ENCODE peak calls at places on chromosome 19, in five cellular contexts. F is H9, H is H1, Y is neuronal stem cell, L is trophoblast cell. M is an unnamed sample. For H3K4me1, the result is how much of the 10 kb centered on the place peaks cover.

GRCh38 chr19:58229255-58229639 is 533 bp downstream of the ZNF544 start:
- DNase-seq in F (peak), H (no peak), Y (no peak), L (no peak), M (peak)

GRCh38 chr19:49579947-49580263 is 451 bp downstream of the NOSIP start:
- DNase-seq in F (no peak), H (no peak), Y (no peak), L (no peak), M (no peak)

GRCh38 chr19:18672606-18673337 is 10.7 kb upstream of the CRTC1 start:
- DNase-seq in F (peak), H (no peak), Y (no peak), L (no peak), M (peak)

GRCh38 chr19:18112989-18113478 is 15.5 kb downstream of the MAST3 start:
- DNase-seq in F (peak), H (no peak), Y (peak), L (peak), M (peak)

GRCh38 chr19:53424968-53425597 is 6.7 kb upstream of the ZNF761 start:
- DNase-seq in F (peak), H (peak), Y (peak), L (peak), M (peak)

GRCh38 chr19:33683881-33684549 is 62.3 kb downstream of the CHST8 start:
- DNase-seq in F (peak), H (peak), Y (peak), L (peak), M (no peak)

GRCh38 chr19:21439372-21439771 is 42.4 kb downstream of the ZNF493 start:
- DNase-seq in F (no peak), H (no peak), Y (no peak), L (peak), M (no peak)

GRCh38 chr19:18687740-18688465 is 4.4 kb downstream of the CRTC1 start:
- DNase-seq in F (no peak), H (no peak), Y (no peak), L (no peak), M (no peak)

GRCh38 chr19:34179066-34179465 is 6.8 kb downstream of the LSM14A start:
- DNase-seq in F (no peak), H (no peak), Y (no peak), L (no peak), M (no peak)

GRCh38 chr19:46069841-46070341 is 29.1 kb upstream of the IGFL4 start:
- DNase-seq in F (no peak), H (no peak), Y (no peak), L (peak), M (peak)

GRCh38 chr19:23917856-23918255 is 3.2 kb downstream of the ZNF726 start:
- DNase-seq in F (no peak), H (no peak), Y (no peak), L (peak), M (no peak)

GRCh38 chr19:8626823-8627222 is 3.6 kb upstream of the NFILZ start:
- DNase-seq in F (no peak), H (no peak), Y (no peak), L (no peak), M (no peak)

GRCh38 chr19:46639356-46640061 is 3.5 kb upstream of the GNG8 start:
- DNase-seq in F (no peak), H (no peak), Y (no peak), L (no peak), M (peak)

GRCh38 chr19:7450243-7451223 is 38.3 kb downstream of the PEX11G start:
- DNase-seq in F (peak), H (no peak), Y (peak), L (no peak), M (peak)

GRCh38 chr19:13028027-13028426 is 32.8 kb downstream of the NFIX start:
- DNase-seq in F (no peak), H (no peak), Y (no peak), L (no peak), M (no peak)

GRCh38 chr19:29287061-29287460 is 74.1 kb upstream of the UQCRFS1 start:
- DNase-seq in F (no peak), H (no peak), Y (no peak), L (no peak), M (no peak)

GRCh38 chr19:54435551-54436016 is 13.4 kb upstream of the LENG8 start:
- DNase-seq in F (no peak), H (no peak), Y (no peak), L (no peak), M (no peak)

GRCh38 chr19:34217952-34218817 is 36.2 kb upstream of the GARRE1 start:
- DNase-seq in F (no peak), H (no peak), Y (no peak), L (no peak), M (peak)

GRCh38 chr19:46925548-46925950 is 64.8 kb downstream of the ARHGAP35 start:
- DNase-seq in F (no peak), H (no peak), Y (no peak), L (no peak), M (no peak)

GRCh38 chr19:18634612-18635290 is 2.1 kb upstream of the KLHL26 start:
- DNase-seq in F (no peak), H (no peak), Y (no peak), L (no peak), M (no peak)

GRCh38 chr19:36246006-36246391 is 31.1 kb downstream of the ZNF146 start:
- DNase-seq in F (no peak), H (no peak), Y (no peak), L (peak), M (no peak)

GRCh38 chr19:56403261-56403660 is 871 bp upstream of the ZNF583 start:
- DNase-seq in F (no peak), H (no peak), Y (no peak), L (no peak), M (no peak)

GRCh38 chr19:12899891-12900518 is 9.0 kb downstream of the GCDH start:
- DNase-seq in F (no peak), H (no peak), Y (no peak), L (no peak), M (no peak)

GRCh38 chr19:45500918-45501729 is 2.9 kb downstream of the PPM1N start:
- DNase-seq in F (no peak), H (no peak), Y (no peak), L (peak), M (no peak)

GRCh38 chr19:39038098-39038497 is 5.7 kb upstream of the FBXO27 start:
- DNase-seq in F (peak), H (no peak), Y (peak), L (peak), M (peak)

GRCh38 chr19:39212377-39212742 is 8.3 kb upstream of the SYCN start:
- DNase-seq in F (peak), H (no peak), Y (no peak), L (peak), M (peak)

GRCh38 chr19:46924874-46925547 is 64.2 kb downstream of the ARHGAP35 start:
- DNase-seq in F (no peak), H (no peak), Y (no peak), L (no peak), M (no peak)

GRCh38 chr19:46722004-46722380 is 5.1 kb upstream of the PRKD2 start:
- DNase-seq in F (no peak), H (no peak), Y (no peak), L (no peak), M (no peak)

GRCh38 chr19:32138416-32138815 is 207.0 kb upstream of the ZNF507 start:
- DNase-seq in F (no peak), H (no peak), Y (no peak), L (no peak), M (no peak)

GRCh38 chr19:1237754-1238372 is at the start of gene CBARP:
- DNase-seq in F (no peak), H (no peak), Y (no peak), L (no peak), M (no peak)

GRCh38 chr19:47637550-47637949 is 28.6 kb downstream of the BICRA start:
- DNase-seq in F (no peak), H (no peak), Y (no peak), L (peak), M (peak)

GRCh38 chr19:11324079-11324661 is 15.3 kb downstream of the RAB3D start:
- DNase-seq in F (no peak), H (no peak), Y (no peak), L (peak), M (peak)

GRCh38 chr19:18417250-18418033 is 1.8 kb upstream of the SSBP4 start:
- DNase-seq in F (peak), H (no peak), Y (peak), L (peak), M (peak)

GRCh38 chr19:15015946-15016542 is 33.2 kb upstream of the CASP14 start:
- DNase-seq in F (peak), H (no peak), Y (peak), L (peak), M (no peak)

GRCh38 chr19:28746486-28746885 is 466.5 kb downstream of the UQCRFS1 start:
- DNase-seq in F (no peak), H (no peak), Y (no peak), L (no peak), M (no peak)

GRCh38 chr19:44588753-44589112 is 24.6 kb upstream of the IGSF23 start:
- DNase-seq in F (no peak), H (no peak), Y (no peak), L (no peak), M (no peak)

GRCh38 chr19:7729831-7730285 is 2.1 kb downstream of the CLEC4G start:
- DNase-seq in F (peak), H (no peak), Y (no peak), L (no peak), M (no peak)

GRCh38 chr19:869245-870177 is 10.0 kb downstream of the CFD start:
- DNase-seq in F (no peak), H (no peak), Y (no peak), L (peak), M (peak)

GRCh38 chr19:16544468-16545231 is 2.4 kb upstream of the CHERP start:
- DNase-seq in F (no peak), H (no peak), Y (no peak), L (no peak), M (no peak)

GRCh38 chr19:16541526-16542044 is 652 bp downstream of the CHERP start:
- DNase-seq in F (no peak), H (no peak), Y (no peak), L (no peak), M (no peak)

GRCh38 chr19:16540948-16541347 is 1.3 kb downstream of the CHERP start:
- DNase-seq in F (no peak), H (no peak), Y (no peak), L (no peak), M (no peak)

GRCh38 chr19:16542045-16542893 is at the start of gene CHERP:
- DNase-seq in F (peak), H (peak), Y (peak), L (peak), M (peak)

GRCh38 chr19:16542894-16543498 is 759 bp upstream of the CHERP start:
- DNase-seq in F (no peak), H (no peak), Y (peak), L (no peak), M (peak)
- H3K18ac ChIP-seq in F (peak), H (peak), Y (peak), L (peak), M (peak)

GRCh38 chr19:2639999-2640398 is 62.5 kb downstream of the GNG7 start:
- DNase-seq in F (no peak), H (no peak), Y (no peak), L (no peak), M (no peak)

GRCh38 chr19:2640563-2641331 is 61.7 kb downstream of the GNG7 start:
- DNase-seq in F (no peak), H (no peak), Y (no peak), L (no peak), M (no peak)

GRCh38 chr19:2636897-2637683 is 65.4 kb downstream of the GNG7 start:
- DNase-seq in F (peak), H (no peak), Y (peak), L (peak), M (peak)

GRCh38 chr19:2636142-2636896 is 66.2 kb downstream of the GNG7 start:
- DNase-seq in F (no peak), H (no peak), Y (no peak), L (no peak), M (no peak)

DNA sequence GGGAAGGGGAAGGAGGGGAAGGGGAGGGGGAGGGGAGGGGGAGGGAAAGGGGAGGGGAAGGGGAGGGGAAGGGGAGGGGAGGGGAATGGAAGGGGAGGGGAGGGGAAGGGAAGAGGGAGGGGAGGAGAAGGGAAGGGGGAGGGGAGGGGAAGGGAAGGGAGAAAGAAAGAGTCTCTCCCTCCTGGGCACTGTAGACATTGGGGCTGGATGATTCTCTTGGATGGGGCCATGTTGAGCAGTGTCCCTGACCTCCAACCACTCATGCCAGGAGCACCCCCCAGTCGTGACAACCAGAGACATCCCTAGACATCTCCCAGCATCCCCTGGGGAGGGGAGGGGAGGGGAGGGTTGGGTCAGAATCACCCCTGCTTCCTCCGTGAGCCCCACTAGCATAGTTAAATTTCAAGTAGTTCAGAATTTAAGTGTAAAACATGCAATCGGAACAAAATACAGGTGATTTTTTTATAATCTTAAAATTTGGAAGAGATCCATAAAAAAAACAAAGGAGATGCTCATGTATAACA is 64.0 kb downstream of the GNG7 start:
- DNase-seq in F (no peak), H (no peak), Y (no peak), L (no peak), M (no peak)
- H3K4me1 ChIP-seq in F (under half), H (under half), Y (under half), L (under half), M (under half)

GRCh38 chr19:5178841-5179625 is 161.6 kb downstream of the PTPRS start:
- DNase-seq in F (no peak), H (no peak), Y (no peak), L (no peak), M (no peak)

GRCh38 chr19:5181331-5181730 is 159.3 kb downstream of the PTPRS start:
- DNase-seq in F (no peak), H (no peak), Y (no peak), L (no peak), M (no peak)

GRCh38 chr19:5173993-5174392 is 166.6 kb downstream of the PTPRS start:
- DNase-seq in F (no peak), H (no peak), Y (no peak), L (peak), M (no peak)

GRCh38 chr19:5182811-5183210 is 157.8 kb downstream of the PTPRS start:
- DNase-seq in F (no peak), H (no peak), Y (no peak), L (no peak), M (no peak)

DNA sequence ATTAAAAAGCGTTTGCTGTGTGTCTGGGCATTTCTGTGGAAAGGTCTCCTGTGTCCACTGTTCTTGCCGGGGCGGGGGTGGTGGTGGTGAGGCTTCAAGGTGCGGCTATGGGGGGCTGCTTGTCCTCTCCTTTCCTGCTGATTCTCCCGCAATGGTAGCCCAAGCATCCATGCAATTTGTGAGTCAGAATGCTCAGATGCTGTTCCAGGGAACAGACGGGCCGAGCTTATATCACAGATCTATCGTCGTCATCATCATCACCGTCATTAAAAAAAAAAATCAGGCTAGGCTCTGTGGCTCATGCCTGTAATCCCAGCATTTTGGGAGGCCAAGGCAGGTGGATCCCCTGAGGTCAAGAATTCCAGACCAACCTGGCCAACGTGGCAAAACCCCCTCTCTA is 162.6 kb downstream of the PTPRS start:
- DNase-seq in F (no peak), H (no peak), Y (no peak), L (peak), M (no peak)
- H2BK12ac ChIP-seq in F (no peak), H (no peak), Y (no peak), L (no peak), M (no peak)

DNA sequence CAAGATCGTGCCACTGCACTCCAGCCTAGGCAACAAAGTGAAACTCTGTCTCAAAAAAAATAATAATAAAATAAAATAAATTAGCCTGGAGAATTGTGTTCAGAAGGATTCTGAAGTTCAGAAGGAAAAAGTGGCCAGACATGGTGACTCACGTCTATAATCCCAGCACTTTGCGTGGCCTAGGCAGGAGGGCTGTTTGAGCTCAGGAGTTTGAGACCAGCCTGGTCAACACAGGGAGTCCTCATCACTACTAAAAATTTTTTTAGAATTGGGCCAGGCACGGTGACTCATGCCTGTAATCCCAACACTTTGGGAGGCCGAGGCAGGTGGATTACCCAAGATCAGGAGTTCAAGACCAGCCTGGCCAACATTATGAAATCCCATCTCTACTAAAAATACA is 6.0 kb downstream of the RDH8 start:
- DNase-seq in F (no peak), H (no peak), Y (no peak), L (no peak), M (no peak)
- H3K18ac ChIP-seq in F (no peak), H (no peak), Y (no peak), L (no peak), M (no peak)

GRCh38 chr19:41299046-41299754 is 10.8 kb upstream of the CCDC97 start:
- DNase-seq in F (no peak), H (no peak), Y (no peak), L (no peak), M (peak)
- H3K4me1 ChIP-seq in F (under half), H (under half), Y (under half), L (under half), M (under half)

M was measured in mesenchymal stem cell.